ENCODE peak calls at places on chromosomes 6 and 20, in six cellular contexts. V is kidney epithelial cell; R is DMS153; M is amniotic stem cell; O is cardiac fibroblast; N is activated T-helper 1 cell treated with anti-CD3 and anti-CD28 coated beads, Interleukin-2, amount 50 U/mL, for 16 hours. W is an unnamed sample.

GRCh38 chr20:1150218-1150617 is 31.8 kb downstream of the PSMF1 start:
- DNase-seq in O (peak), M (no peak), R (no peak), V (no peak), N (no peak), W (no peak)

GRCh38 chr6:73073238-73073637 is 152.1 kb downstream of the KHDC1L start:
- DNase-seq in O (no peak), M (no peak), N (no peak), R (no peak), V (no peak), W (no peak)

GRCh38 chr20:23126281-23127061 is 40.3 kb upstream of the CD93 start:
- DNase-seq in N (no peak), O (no peak), M (no peak), V (no peak), R (no peak), W (no peak)

GRCh38 chr6:28336284-28337024 is 506 bp upstream of the ZSCAN31 start:
- DNase-seq in R (no peak), M (no peak), O (peak), V (peak), N (no peak), W (peak)

GRCh38 chr20:33668087-33668790 is 1.5 kb downstream of the ACTL10 start:
- DNase-seq in R (no peak), M (no peak), V (no peak), O (no peak), N (peak), W (no peak)

GRCh38 chr6:114376611-114377206 is 33.9 kb upstream of the HS3ST5 start:
- DNase-seq in O (no peak), R (no peak), M (no peak), N (no peak), V (no peak), W (no peak)

GRCh38 chr6:25173951-25174474 is 105.2 kb upstream of the CARMIL1 start:
- DNase-seq in O (peak), V (peak), R (peak), M (peak), N (no peak), W (no peak)

GRCh38 chr20:1841554-1842140 is 53.6 kb upstream of the SIRPA start:
- DNase-seq in O (peak), R (no peak), M (no peak), V (no peak), N (no peak), W (no peak)

GRCh38 chr20:10924628-10925266 is 250.9 kb upstream of the JAG1 start:
- DNase-seq in V (peak), M (no peak), N (no peak), R (peak), O (peak), W (no peak)

GRCh38 chr20:40606660-40607059 is 82.4 kb downstream of the MAFB start:
- DNase-seq in V (no peak), N (no peak), M (no peak), O (peak), R (no peak), W (no peak)

GRCh38 chr6:161367472-161367871 is 93.6 kb upstream of the AGPAT4 start:
- DNase-seq in R (no peak), O (peak), M (no peak), V (no peak), N (no peak), W (no peak)

GRCh38 chr20:22379472-22379871 is 204.9 kb downstream of the FOXA2 start:
- DNase-seq in N (no peak), O (no peak), R (no peak), V (peak), M (no peak), W (no peak)

GRCh38 chr20:47664744-47665143 is 120.5 kb downstream of the SULF2 start:
- DNase-seq in O (no peak), R (no peak), M (no peak), V (no peak), N (no peak), W (no peak)

GRCh38 chr6:5003604-5004372 is at the start of gene RPP40:
- DNase-seq in R (peak), N (peak), M (peak), O (peak), V (peak), W (peak)

GRCh38 chr6:11744753-11745152 is 33.9 kb downstream of the ADTRP start:
- DNase-seq in N (no peak), O (peak), V (peak), M (no peak), R (no peak), W (no peak)

W was measured in central memory CD4-positive, alpha-beta T cell.